ENCODE peak calls at places on chromosomes 1 and 21, in nine cellular contexts. F is GM23248, K is hepatocyte, U is OCI-LY7, R is MM.1S, I is SK-N-SH, D is neural progenitor cell, Q is GM23338, Y is HCT116. M is an unnamed sample.

GRCh38 chr1:228004331-228004871 is 2.4 kb upstream of the WNT3A start:
- DNase-seq in F (peak), K (peak), U (peak), R (peak), I (peak), D (peak), Q (peak), Y (peak), M (peak)

GRCh38 chr21:30962013-30962412 is 76.3 kb downstream of the KRTAP19-8 start:
- DNase-seq in F (no peak), K (no peak), U (no peak), R (no peak), I (no peak), D (peak), Q (peak), Y (no peak), M (peak)

GRCh38 chr1:115183158-115183557 is 93.9 kb upstream of the TSPAN2 start:
- DNase-seq in F (no peak), K (no peak), U (no peak), R (no peak), I (no peak), D (peak), Q (peak), Y (no peak), M (no peak)

GRCh38 chr1:208921259-208921658 is 662.3 kb upstream of the CAMK1G start:
- DNase-seq in F (peak), K (no peak), U (no peak), R (no peak), I (no peak), D (no peak), Q (no peak), Y (no peak), M (peak)

GRCh38 chr1:241311056-241311746 is 45.8 kb downstream of the RGS7 start:
- DNase-seq in F (peak), K (no peak), U (no peak), R (no peak), I (no peak), D (no peak), Q (peak), Y (no peak), M (peak)

GRCh38 chr1:51324271-51325010 is 5.9 kb downstream of the TTC39A start:
- DNase-seq in F (no peak), K (no peak), U (no peak), R (no peak), I (no peak), D (no peak), Q (no peak), Y (no peak), M (no peak)

GRCh38 chr1:91730781-91731732 is 154.9 kb downstream of the TGFBR3 start:
- DNase-seq in F (peak), K (peak), U (no peak), R (no peak), I (no peak), D (peak), Q (peak), Y (no peak), M (peak)

GRCh38 chr1:235650341-235651169 is 971 bp upstream of the GNG4 start:
- DNase-seq in F (peak), K (peak), U (no peak), R (no peak), I (no peak), D (peak), Q (peak), Y (no peak), M (no peak)

GRCh38 chr1:172905452-172905851 is 145.3 kb downstream of the TNFSF18 start:
- DNase-seq in F (peak), K (no peak), U (no peak), R (no peak), I (no peak), D (no peak), Q (no peak), Y (no peak), M (no peak)

GRCh38 chr1:213362598-213362997 is 311.6 kb downstream of the RPS6KC1 start:
- DNase-seq in F (no peak), K (no peak), U (no peak), R (no peak), I (no peak), D (no peak), Q (no peak), Y (no peak), M (no peak)

GRCh38 chr1:201632364-201632952 is 93.5 kb downstream of the NAV1 start:
- DNase-seq in F (no peak), K (no peak), U (no peak), R (no peak), I (no peak), D (no peak), Q (no peak), Y (no peak), M (no peak)

GRCh38 chr1:232047473-232047872 is 420.9 kb downstream of the DISC1 start:
- DNase-seq in F (no peak), K (no peak), U (no peak), R (no peak), I (no peak), D (no peak), Q (peak), Y (peak), M (peak)
- TF ChIP-seq EZH2phosphoT487 in F (no peak), K (no peak), U (no peak), R (no peak), I (no peak), D (no peak), Q (no peak), Y (no peak), M (no peak)

DNA sequence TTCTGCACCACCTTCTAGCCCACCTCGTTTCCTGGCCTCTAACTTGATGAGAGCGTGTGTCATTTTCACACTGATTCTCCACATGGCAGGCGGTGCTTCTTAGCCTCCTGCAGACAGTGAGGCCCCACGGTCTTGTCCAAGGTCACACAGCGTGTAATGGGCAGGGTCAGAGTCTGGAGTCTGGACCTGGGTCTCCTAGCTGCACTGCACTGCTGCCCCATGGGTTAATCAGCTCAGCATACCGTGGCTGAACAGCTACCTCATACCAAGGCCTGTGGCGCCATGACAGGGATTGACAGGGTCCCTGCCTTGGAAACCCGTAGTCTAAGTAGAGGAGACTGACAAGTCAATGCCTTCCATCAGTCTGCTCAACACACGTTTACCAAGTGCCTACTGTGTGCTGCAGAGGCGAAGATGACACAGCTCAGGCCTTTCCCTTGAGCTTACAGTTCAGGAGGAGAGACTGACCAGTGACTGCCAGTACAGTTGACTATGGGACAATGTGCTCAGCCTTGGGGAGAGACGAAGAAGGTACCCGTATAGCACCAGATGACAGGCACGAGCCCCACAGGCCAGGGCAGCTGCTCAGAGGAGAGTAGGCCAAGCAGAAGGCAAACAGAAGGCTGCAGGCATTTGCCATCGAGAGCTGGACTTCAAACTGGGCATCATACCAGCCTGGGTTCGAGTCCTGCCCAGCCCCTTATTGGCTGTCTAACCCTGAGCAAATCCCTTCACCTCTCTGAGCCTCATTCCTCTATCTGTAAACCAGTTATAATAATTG is 5.5 kb downstream of the PCSK9 start:
- DNase-seq in F (no peak), K (no peak), U (no peak), R (no peak), I (no peak), D (no peak), Q (no peak), Y (no peak), M (no peak)
- TF ChIP-seq EZH2phosphoT487 in F (no peak), K (no peak), U (no peak), R (no peak), I (no peak), D (no peak), Q (no peak), Y (no peak), M (no peak)

DNA sequence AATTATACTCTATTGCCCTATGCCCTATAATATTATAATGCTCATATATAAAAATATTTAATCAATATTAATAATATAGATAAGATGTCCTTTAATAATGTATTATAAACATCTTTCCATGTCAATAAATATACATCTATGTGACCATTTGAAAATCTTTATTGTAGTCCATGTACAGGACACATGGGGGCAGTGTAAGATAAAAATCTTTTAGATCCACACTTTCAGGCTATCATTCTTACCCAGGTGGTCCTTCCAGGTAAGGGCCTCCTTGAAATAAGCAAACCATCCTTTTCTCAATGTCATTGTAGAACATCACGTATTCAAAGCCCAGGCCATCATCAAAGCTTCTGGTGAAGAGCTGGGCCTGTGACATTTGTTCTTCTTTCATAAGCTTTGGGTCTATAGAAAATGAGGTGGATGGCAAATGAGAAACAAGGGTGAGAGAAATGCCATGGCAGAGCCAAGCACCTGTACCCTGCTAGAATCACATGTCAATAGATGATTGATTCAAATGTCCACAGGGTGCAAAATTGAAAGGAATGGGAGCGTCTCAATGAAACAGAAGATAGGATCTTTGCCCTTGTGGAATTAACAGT is 20.2 kb downstream of the THEM4 start:
- DNase-seq in F (peak), K (peak), U (peak), R (peak), I (peak), D (peak), Q (peak), Y (no peak), M (peak)
- TF ChIP-seq EZH2phosphoT487 in F (no peak), K (no peak), U (no peak), R (no peak), I (no peak), D (no peak), Q (no peak), Y (no peak), M (no peak)

GRCh38 chr1:117365350-117366280 is 1.6 kb upstream of the MAN1A2 start:
- DNase-seq in F (peak), K (no peak), U (peak), R (no peak), I (no peak), D (no peak), Q (no peak), Y (no peak), M (peak)

GRCh38 chr1:117368116-117369108 is 1.2 kb downstream of the MAN1A2 start:
- DNase-seq in F (peak), K (peak), U (peak), R (peak), I (no peak), D (peak), Q (no peak), Y (no peak), M (peak)

GRCh38 chr1:117367769-117368059 is 465 bp downstream of the MAN1A2 start:
- DNase-seq in F (no peak), K (no peak), U (peak), R (no peak), I (no peak), D (peak), Q (no peak), Y (no peak), M (peak)

GRCh38 chr1:117366982-117367768 is at the start of gene MAN1A2:
- DNase-seq in F (peak), K (peak), U (peak), R (peak), I (peak), D (peak), Q (peak), Y (peak), M (peak)

GRCh38 chr1:117366281-117366981 is 818 bp upstream of the MAN1A2 start:
- DNase-seq in F (peak), K (peak), U (peak), R (peak), I (peak), D (peak), Q (peak), Y (no peak), M (peak)
- TF ChIP-seq EZH2phosphoT487 in F (no peak), K (no peak), U (no peak), R (no peak), I (no peak), D (no peak), Q (no peak), Y (no peak), M (no peak)

DNA sequence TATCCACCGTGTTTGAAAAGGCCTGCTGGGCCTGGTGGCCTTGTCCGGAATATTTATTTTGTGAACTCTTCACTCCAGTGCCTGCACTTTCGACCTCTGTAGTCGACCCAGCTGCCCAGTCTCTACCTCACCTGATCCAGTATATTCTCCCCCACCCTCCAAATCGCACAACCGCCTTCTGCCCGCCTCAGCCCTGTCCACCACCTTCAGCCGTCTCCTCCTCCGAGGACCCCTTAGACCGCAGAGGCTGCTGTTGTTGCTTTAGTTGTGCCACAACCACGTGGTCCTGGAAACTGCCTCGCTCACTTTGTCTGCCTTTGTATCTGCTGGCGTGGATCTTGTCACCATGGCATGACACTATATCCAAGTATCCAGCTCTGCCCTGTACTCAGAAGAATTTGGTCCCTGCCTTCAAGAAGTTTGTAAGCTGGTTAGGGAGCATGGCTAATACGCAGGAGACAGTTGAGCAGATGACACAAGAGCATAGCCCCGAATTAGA is 1.4 kb downstream of the PHGDH start:
- DNase-seq in F (peak), K (peak), U (peak), R (no peak), I (peak), D (peak), Q (no peak), Y (no peak), M (no peak)
- TF ChIP-seq EZH2phosphoT487 in F (no peak), K (no peak), U (no peak), R (no peak), I (no peak), D (no peak), Q (no peak), Y (no peak), M (no peak)

GRCh38 chr1:118204106-118204505 is 19.1 kb upstream of the SPAG17 start:
- DNase-seq in F (peak), K (no peak), U (no peak), R (no peak), I (no peak), D (no peak), Q (no peak), Y (no peak), M (peak)

GRCh38 chr1:118202076-118202608 is 17.1 kb upstream of the SPAG17 start:
- DNase-seq in F (no peak), K (no peak), U (no peak), R (no peak), I (no peak), D (no peak), Q (no peak), Y (no peak), M (no peak)

GRCh38 chr1:118201524-118201923 is 16.5 kb upstream of the SPAG17 start:
- DNase-seq in F (no peak), K (no peak), U (no peak), R (peak), I (no peak), D (no peak), Q (no peak), Y (no peak), M (no peak)

GRCh38 chr1:118206966-118207365 is 21.9 kb upstream of the SPAG17 start:
- DNase-seq in F (no peak), K (no peak), U (no peak), R (no peak), I (no peak), D (no peak), Q (no peak), Y (no peak), M (no peak)

DNA sequence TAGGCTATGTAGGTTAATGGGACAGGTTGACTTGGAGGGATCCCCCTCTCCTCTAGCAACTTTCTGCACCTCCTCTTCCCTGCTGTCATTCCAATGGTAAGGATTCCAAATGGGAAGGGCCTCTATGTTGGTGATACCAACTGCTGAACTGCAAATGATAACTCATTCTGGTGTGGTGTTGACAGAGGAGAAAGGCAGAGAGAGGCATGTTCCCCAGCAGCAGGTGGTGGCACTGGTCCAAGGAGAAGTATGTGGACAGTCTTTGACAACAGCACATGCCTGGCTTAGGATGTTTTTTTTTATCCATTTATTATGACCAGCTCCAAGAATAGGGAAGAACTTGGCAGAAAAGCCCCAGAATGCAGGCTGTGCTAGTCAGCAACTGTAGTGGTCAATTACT is 19.6 kb upstream of the SPAG17 start:
- DNase-seq in F (no peak), K (no peak), U (no peak), R (no peak), I (no peak), D (no peak), Q (no peak), Y (no peak), M (no peak)
- TF ChIP-seq EZH2phosphoT487 in F (no peak), K (no peak), U (no peak), R (no peak), I (no peak), D (no peak), Q (no peak), Y (no peak), M (no peak)

M was measured in PC-3.